ENCODE peak calls at places on chromosomes 11 and 22, in nine cellular contexts. F is heart left ventricle, Z is stomach, K is HCT116, O is upper lobe of right lung, U is psoas muscle, E is adrenal gland, G is tibial nerve, T is ovary. H is an unnamed sample.
A peak's percentile ranks its signal among the peaks of the same experiment; 100 is the strongest.

GRCh38 chr11:29159552-29160465 is 857.0 kb downstream of the KCNA4 start:
- DNase-seq in F (no peak), Z (peak; percentile 34), K (peak; percentile 31), O (no peak), U (no peak), E (peak; percentile 47), G (no peak), T (no peak), H (no peak)

GRCh38 chr11:108593910-108594434 is 404 bp upstream of the EXPH5 start:
- DNase-seq in F (no peak), Z (no peak), K (no peak), O (no peak), U (no peak), E (no peak), G (no peak), T (no peak), H (no peak)

GRCh38 chr11:64765291-64765803 is 5.6 kb upstream of the PYGM start:
- DNase-seq in F (no peak), Z (no peak), K (no peak), O (peak; percentile 60), U (peak; percentile 44), E (no peak), G (no peak), T (peak; percentile 22), H (no peak)

GRCh38 chr11:78586452-78587046 is 11.9 kb upstream of the NARS2 start:
- DNase-seq in F (no peak), Z (no peak), K (no peak), O (no peak), U (no peak), E (no peak), G (no peak), T (no peak), H (no peak)

GRCh38 chr11:20056109-20057054 is 103.9 kb downstream of the DBX1 start:
- DNase-seq in F (no peak), Z (peak; percentile 67), K (no peak), O (no peak), U (peak; percentile 30), E (no peak), G (no peak), T (no peak), H (no peak)

GRCh38 chr11:124740277-124740882 is 638 bp downstream of the NRGN start:
- DNase-seq in F (peak; percentile 74), Z (no peak), K (no peak), O (peak; percentile 85), U (no peak), E (no peak), G (no peak), T (no peak), H (peak; percentile 40)

GRCh38 chr11:100632970-100633452 is 54.1 kb upstream of the ARHGAP42 start:
- DNase-seq in F (peak; percentile 65), Z (peak; percentile 88), K (no peak), O (peak; percentile 70), U (peak; percentile 29), E (peak; percentile 62), G (peak; percentile 42), T (peak; percentile 54), H (peak; percentile 68)

GRCh38 chr22:29215012-29215860 is 9.5 kb downstream of the EMID1 start:
- DNase-seq in F (no peak), Z (no peak), K (no peak), O (no peak), U (no peak), E (no peak), G (no peak), T (no peak), H (no peak)

GRCh38 chr11:69705901-69706787 is 2.3 kb upstream of the FGF19 start:
- DNase-seq in F (no peak), Z (no peak), K (no peak), O (no peak), U (no peak), E (no peak), G (no peak), T (no peak), H (no peak)

GRCh38 chr22:27419473-27419872 is 382.1 kb downstream of the MN1 start:
- DNase-seq in F (no peak), Z (no peak), K (no peak), O (no peak), U (no peak), E (no peak), G (no peak), T (no peak), H (no peak)

GRCh38 chr11:79156031-79156430 is 284.8 kb downstream of the TENM4 start:
- DNase-seq in F (no peak), Z (no peak), K (no peak), O (no peak), U (no peak), E (no peak), G (no peak), T (no peak), H (no peak)

GRCh38 chr11:22331771-22332170 is 6.4 kb upstream of the SLC17A6 start:
- DNase-seq in F (no peak), Z (no peak), K (no peak), O (no peak), U (no peak), E (no peak), G (no peak), T (no peak), H (no peak)

DNA sequence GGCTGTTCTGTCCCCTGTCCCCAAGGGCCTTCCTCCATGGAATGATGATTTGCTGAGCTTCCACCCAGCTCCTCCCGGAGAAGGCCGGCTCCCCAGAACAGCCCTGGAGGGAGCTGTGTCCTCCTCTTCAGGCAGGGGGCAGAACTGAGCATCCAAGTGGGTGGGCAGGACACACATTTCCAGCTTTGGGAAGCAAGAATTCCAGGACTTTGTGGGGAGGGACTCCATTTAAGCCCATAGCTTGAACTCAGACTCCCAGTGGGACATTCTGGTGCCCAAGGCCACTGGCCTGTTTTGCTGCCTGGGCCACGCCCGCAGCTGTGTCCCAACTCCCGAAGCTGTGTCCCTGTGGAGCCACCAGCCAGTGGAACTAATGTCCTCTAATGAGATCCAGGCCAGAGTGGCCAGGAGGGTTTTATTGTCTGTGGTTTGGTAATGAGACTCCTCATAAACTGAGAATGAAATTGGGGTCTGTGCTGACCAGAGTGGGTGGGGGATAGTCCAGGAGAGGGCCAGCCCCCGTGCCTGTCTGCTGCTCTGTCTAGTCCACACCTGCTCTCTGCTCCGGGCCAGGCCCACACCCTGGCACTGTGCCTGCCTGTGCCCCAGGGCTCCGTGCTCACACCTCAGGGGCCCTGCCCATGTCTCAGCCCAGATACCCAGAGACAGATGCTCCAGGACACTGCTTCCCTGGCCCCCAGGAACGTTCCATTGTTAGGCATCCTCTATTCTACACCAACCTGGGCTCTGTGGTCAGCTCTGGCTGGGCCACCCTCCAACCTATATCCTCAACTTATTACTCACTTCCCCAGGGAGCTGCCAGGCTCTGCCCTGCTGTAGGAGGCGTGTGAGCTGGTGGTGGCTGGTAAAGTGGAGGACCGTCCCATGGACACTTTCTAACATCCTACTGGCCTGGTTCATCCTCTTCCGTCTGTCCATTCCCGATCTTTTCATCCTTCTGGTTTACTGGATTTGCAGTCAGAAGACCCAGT is 7.6 kb downstream of the NECTIN1 start:
- DNase-seq in F (no peak), Z (no peak), K (no peak), O (no peak), U (no peak), E (peak; percentile 48), G (no peak), T (no peak), H (peak; percentile 42)
- H3K27ac ChIP-seq in F (no peak overlapping the region), Z (no peak overlapping the region), K (no peak overlapping the region), O (no peak overlapping the region), U (no peak overlapping the region), E (no peak overlapping the region), G (no peak overlapping the region), T (no peak overlapping the region), H (peak overlapping the region; percentile 44)

DNA sequence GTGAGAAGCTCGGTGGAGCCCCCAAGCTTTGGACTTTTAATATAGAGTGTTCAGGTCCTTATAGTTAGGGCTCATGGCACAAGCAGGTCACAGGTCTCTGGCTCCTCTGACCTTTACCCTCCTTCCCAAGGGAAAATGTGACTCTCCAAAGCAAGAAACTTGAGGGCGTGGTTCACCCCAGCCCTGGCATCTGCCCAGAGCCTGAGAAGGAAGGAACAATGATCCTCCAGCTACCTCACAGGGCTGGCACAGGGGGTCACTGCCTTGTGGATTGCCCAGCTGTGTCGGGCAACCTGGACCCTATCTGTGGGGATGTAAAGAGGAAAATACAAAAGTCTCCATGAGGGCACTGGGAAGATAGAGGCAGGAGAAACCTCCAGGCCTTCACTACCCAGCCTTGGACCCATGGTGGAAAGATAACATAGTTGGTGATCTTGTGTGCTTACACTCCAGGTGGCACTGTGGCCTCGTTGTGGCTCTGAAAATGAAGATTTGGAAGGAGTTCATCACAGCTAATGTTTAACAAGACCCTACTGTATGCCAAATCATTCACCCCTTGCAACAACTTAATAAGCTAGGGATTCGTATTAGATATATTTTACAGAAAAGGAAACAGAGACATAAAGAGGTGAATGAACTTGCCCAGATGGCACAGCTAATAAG is 3.8 kb upstream of the ZNF195 start:
- DNase-seq in F (no peak), Z (no peak), K (no peak), O (no peak), U (no peak), E (no peak), G (no peak), T (no peak), H (no peak)
- H3K4me3 ChIP-seq in F (no peak overlapping the region), Z (no peak overlapping the region), K (no peak overlapping the region), O (no peak overlapping the region), U (no peak overlapping the region), E (no peak overlapping the region), G (no peak overlapping the region), T (no peak overlapping the region), H (no peak overlapping the region)

DNA sequence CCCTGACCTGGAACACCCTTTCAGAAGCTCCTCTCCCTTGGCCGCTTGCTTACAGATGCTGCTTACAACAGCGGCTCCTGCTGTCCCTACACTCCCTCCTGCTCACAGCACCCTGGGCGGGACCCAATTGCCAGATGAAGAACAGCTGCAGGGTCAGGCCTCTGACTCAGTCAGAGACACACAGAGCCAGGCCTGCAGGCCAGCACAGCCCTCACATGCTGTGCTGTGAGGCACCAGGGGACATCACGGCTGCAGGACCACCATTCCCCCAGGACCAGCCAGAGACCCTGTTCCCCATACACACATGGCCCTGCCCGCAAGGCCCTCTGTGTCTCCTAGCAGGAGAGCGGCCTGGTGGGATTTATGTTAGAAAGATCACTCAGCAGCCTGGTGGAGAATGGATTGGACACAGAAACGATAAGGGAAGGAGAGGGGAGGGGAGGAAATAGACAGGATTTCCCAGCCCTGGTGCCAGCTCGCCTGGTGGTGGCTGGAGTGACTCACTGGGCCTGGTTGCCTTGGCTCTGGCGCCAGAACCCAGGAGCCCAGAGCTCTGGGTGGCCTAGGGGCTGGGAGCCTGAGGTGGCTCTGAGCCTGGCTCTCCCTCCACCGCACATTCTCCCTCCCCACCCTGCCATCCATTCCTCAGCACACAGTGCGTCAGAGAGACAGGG is 6.7 kb downstream of the CAPN5 start:
- DNase-seq in F (peak; percentile 83), Z (peak; percentile 77), K (peak; percentile 36), O (peak; percentile 74), U (peak; percentile 88), E (peak; percentile 96), G (peak; percentile 85), T (peak; percentile 95), H (peak; percentile 83)
- TF ChIP-seq CTCF in F (peak; percentile 44), Z (no peak), K (peak; percentile 42), O (peak; percentile 43), U (peak; percentile 13), E (peak; percentile 35), G (peak; percentile 59), T (peak; percentile 87), H (peak; percentile 49)

GRCh38 chr11:112961751-112962747 is 829 bp downstream of the NCAM1 start:
- DNase-seq in F (peak; percentile 68), Z (no peak), K (no peak), O (peak; percentile 63), U (peak; percentile 21), E (no peak), G (no peak), T (peak; percentile 41), H (peak; percentile 24)
- H3K27ac ChIP-seq in F (peak overlapping the region; percentile 83), Z (peak overlapping the region; percentile 67), K (no peak overlapping the region), O (no peak overlapping the region), U (no peak overlapping the region), E (peak overlapping the region; percentile 63), G (peak overlapping the region; percentile 3), T (no peak overlapping the region), H (peak overlapping the region; percentile 80)

GRCh38 chr22:24412274-24412673 is 15.1 kb upstream of the ADORA2A start:
- DNase-seq in F (no peak), Z (peak; percentile 14), K (no peak), O (no peak), U (no peak), E (no peak), G (no peak), T (no peak), H (no peak)
- H3K4me3 ChIP-seq in F (no peak overlapping the region), Z (no peak overlapping the region), K (no peak overlapping the region), O (no peak overlapping the region), U (no peak overlapping the region), E (no peak overlapping the region), G (no peak overlapping the region), T (no peak overlapping the region), H (no peak overlapping the region)